ENCODE peak calls at places on chromosomes 13 and 19, in seven cellular contexts. C, J, H, B, P, U and W are unnamed samples.

GRCh38 chr19:8585894-8586750 is 8.9 kb upstream of the MYO1F start:
- DNase-seq in H (peak), C (peak), B (peak), P (peak), J (no peak), U (peak), W (peak)

GRCh38 chr19:12769689-12770088 is 5.7 kb downstream of the HOOK2 start:
- DNase-seq in H (peak), U (no peak), C (no peak), J (no peak), B (no peak), P (peak), W (peak)

GRCh38 chr13:40611004-40611403 is 55.4 kb downstream of the FOXO1 start:
- DNase-seq in P (no peak), B (no peak), J (no peak), C (no peak), U (no peak), H (no peak), W (no peak)

GRCh38 chr13:76106763-76107162 is 470.6 kb downstream of the LMO7 start:
- DNase-seq in C (no peak), U (no peak), H (no peak), B (no peak), P (no peak), J (no peak), W (no peak)

GRCh38 chr19:741506-742131 is 9.3 kb upstream of the MISP start:
- DNase-seq in P (no peak), C (no peak), U (peak), J (no peak), B (no peak), H (peak), W (peak)

GRCh38 chr13:41052441-41052840 is 8.9 kb upstream of the WBP4 start:
- DNase-seq in H (peak), J (no peak), U (no peak), B (no peak), C (no peak), P (no peak), W (no peak)

GRCh38 chr13:108496364-108497215 is 132.8 kb upstream of the MYO16 start:
- DNase-seq in H (peak), U (no peak), C (peak), P (peak), B (peak), J (no peak), W (peak)

GRCh38 chr19:42233106-42233505 is 9.3 kb downstream of the GSK3A start:
- DNase-seq in P (no peak), C (no peak), B (no peak), H (no peak), J (no peak), U (no peak), W (no peak)

GRCh38 chr13:32309812-32310706 is 5.1 kb downstream of the ZAR1L start:
- DNase-seq in P (peak), B (peak), H (peak), U (peak), J (peak), C (peak), W (peak)

GRCh38 chr13:74026753-74027152 is 107.5 kb downstream of the KLF12 start:
- DNase-seq in B (peak), J (peak), C (no peak), U (no peak), P (peak), H (peak), W (peak)

GRCh38 chr13:35781661-35782060 is 305.2 kb upstream of the MAB21L1 start:
- DNase-seq in C (no peak), H (no peak), P (no peak), U (no peak), B (no peak), J (no peak), W (no peak)

GRCh38 chr13:32824671-32825070 is 191.6 kb upstream of the KL start:
- DNase-seq in B (peak), J (peak), H (peak), U (peak), C (peak), P (no peak), W (peak)

GRCh38 chr13:75299913-75300862 is 181.8 kb downstream of the TBC1D4 start:
- DNase-seq in H (no peak), J (peak), U (no peak), C (no peak), B (no peak), P (no peak), W (no peak)

GRCh38 chr13:29743229-29743786 is 107.1 kb downstream of the UBL3 start:
- DNase-seq in U (no peak), C (no peak), P (no peak), J (peak), B (peak), H (peak), W (no peak)

GRCh38 chr19:53875602-53876340 is 6.2 kb upstream of the PRKCG start:
- DNase-seq in J (no peak), P (no peak), B (peak), U (no peak), H (no peak), C (no peak), W (no peak)

GRCh38 chr19:36009220-36009619 is 607 bp upstream of the SYNE4 start:
- DNase-seq in U (peak), C (peak), H (peak), J (peak), B (peak), P (peak), W (peak)

GRCh38 chr19:56403261-56403660 is 871 bp upstream of the ZNF583 start:
- DNase-seq in B (no peak), C (no peak), P (no peak), U (no peak), J (peak), H (no peak), W (no peak)

GRCh38 chr19:50465000-50465399 is 11.3 kb upstream of the EMC10 start:
- DNase-seq in P (no peak), B (no peak), J (no peak), H (no peak), U (no peak), C (no peak), W (no peak)

GRCh38 chr13:29571876-29572570 is 23.5 kb downstream of the SLC7A1 start:
- DNase-seq in C (no peak), H (no peak), P (no peak), B (no peak), U (no peak), J (no peak), W (no peak)

GRCh38 chr13:21688056-21688455 is 17.2 kb downstream of the FGF9 start:
- DNase-seq in J (no peak), B (no peak), P (no peak), U (no peak), H (no peak), C (no peak), W (no peak)

GRCh38 chr13:52345048-52345447 is 60.9 kb downstream of the THSD1 start:
- DNase-seq in B (no peak), H (no peak), P (no peak), C (no peak), U (no peak), J (peak), W (no peak)

GRCh38 chr13:98216711-98217110 is 39.6 kb upstream of the RNF113B start:
- DNase-seq in C (no peak), H (no peak), B (peak), U (no peak), P (no peak), J (peak), W (no peak)

GRCh38 chr13:99339736-99340392 is 32.7 kb upstream of the GPR183 start:
- DNase-seq in J (peak), H (no peak), U (no peak), P (peak), B (peak), C (no peak), W (no peak)

GRCh38 chr13:82747948-82748347 is 1134.3 kb downstream of the SLITRK1 start:
- DNase-seq in B (no peak), U (no peak), P (no peak), C (no peak), J (peak), H (peak), W (no peak)

GRCh38 chr13:76754414-76754813 is 131.8 kb downstream of the KCTD12 start:
- DNase-seq in B (peak), U (no peak), J (peak), P (no peak), C (no peak), H (no peak), W (no peak)

GRCh38 chr19:13118424-13119193 is 545 bp downstream of the NACC1 start:
- DNase-seq in P (peak), C (peak), H (peak), J (peak), U (no peak), B (peak), W (peak)

GRCh38 chr19:15631817-15632216 is 8.9 kb upstream of the CYP4F3 start:
- DNase-seq in C (no peak), U (no peak), B (no peak), P (no peak), H (peak), J (no peak), W (peak)

GRCh38 chr19:41882568-41883462 is at the start of gene ARHGEF1:
- DNase-seq in C (no peak), B (peak), P (peak), H (no peak), U (no peak), J (no peak), W (no peak)

GRCh38 chr13:32246468-32246867 is 68.7 kb downstream of the ZAR1L start:
- DNase-seq in J (peak), U (peak), P (peak), B (peak), C (peak), H (peak), W (peak)

GRCh38 chr19:31419871-31420430 is 70.7 kb upstream of the TSHZ3 start:
- DNase-seq in B (no peak), U (no peak), J (no peak), C (no peak), P (peak), H (no peak), W (peak)

GRCh38 chr13:79392882-79393563 is 13.0 kb downstream of the RBM26 start:
- DNase-seq in C (no peak), H (no peak), B (peak), P (no peak), U (no peak), J (peak), W (no peak)

GRCh38 chr19:29645911-29646310 is 19.4 kb upstream of the PLEKHF1 start:
- DNase-seq in U (no peak), C (no peak), P (no peak), B (no peak), J (peak), H (no peak), W (no peak)

DNA sequence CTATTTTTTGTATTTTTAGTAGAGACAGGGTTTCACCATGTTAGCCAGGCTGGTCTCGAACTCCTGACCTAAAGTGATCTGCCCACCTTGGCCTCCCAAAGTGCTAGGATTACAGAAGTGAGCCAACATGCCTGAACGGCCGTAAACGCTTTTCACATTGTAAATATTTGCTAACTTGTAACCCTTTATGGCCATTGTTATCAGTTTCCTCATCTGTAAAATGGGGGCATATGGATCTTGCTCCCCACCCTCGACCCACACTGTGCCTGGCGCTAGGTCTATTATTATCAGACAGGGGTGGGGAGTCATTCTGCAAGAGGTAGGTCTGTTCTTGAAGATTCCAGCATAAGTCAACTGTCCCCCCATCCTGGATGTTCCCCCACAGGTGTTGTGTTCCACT is 11.9 kb downstream of the NCAN start:
- DNase-seq in H (no peak), B (no peak), J (no peak), P (no peak), C (no peak), U (no peak), W (no peak)
- H2AK5ac ChIP-seq in H (no peak), B (no peak), J (no peak), P (peak), C (no peak), U (no peak), W (no peak)

GRCh38 chr13:39210961-39211534 is 172.8 kb downstream of the NHLRC3 start:
- DNase-seq in C (no peak), H (peak), J (no peak), U (peak), P (no peak), B (no peak), W (no peak)

GRCh38 chr13:39215971-39216370 is 177.7 kb downstream of the NHLRC3 start:
- DNase-seq in B (no peak), J (no peak), C (no peak), H (no peak), P (no peak), U (peak), W (no peak)

DNA sequence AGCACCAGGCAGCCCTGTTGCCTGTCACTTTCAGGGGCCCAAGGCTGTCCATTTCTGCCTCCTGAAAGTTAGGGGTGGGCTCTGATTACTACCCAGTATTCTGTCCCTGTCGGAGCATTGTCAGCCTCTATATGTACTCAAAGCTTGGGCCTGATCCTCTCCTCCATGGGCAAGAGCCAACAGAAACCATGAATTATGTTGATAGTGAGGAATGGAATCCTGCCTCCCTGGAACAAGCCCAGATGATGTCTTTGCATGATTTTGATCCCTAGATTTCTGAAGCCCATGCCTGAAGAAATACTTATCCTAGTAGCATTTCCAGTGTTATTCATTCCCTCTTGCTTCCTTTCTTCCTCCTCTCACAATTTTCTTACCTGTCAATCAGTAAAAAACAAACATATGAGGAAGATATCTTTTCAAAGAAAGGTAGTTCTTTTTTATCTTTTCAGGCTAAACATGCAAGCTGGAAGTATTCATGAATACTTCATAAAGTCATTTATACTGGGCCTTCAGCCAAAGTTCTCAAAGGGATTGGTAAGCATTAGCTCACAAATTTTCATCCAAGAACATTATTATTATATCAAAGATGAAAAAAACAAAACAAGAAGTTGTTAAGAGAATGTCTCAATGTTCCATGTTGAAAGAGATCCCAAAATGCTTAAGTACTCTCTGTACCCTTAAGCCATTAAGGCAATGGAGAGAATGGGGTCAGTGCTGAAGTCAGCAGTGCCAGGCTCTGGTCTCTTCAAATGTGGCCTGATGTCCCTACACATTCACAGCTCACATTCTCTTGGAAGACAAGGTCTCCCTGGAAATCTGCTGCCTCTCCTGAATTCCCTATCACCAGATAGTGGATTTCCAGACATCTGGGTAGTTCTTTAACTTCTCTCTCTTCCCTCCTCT is 171.7 kb downstream of the NHLRC3 start:
- DNase-seq in C (no peak), P (no peak), J (peak), U (no peak), B (no peak), H (no peak), W (no peak)
- H3K4ac ChIP-seq in C (no peak), P (no peak), J (no peak), U (no peak), B (no peak), H (no peak), W (no peak)

DNA sequence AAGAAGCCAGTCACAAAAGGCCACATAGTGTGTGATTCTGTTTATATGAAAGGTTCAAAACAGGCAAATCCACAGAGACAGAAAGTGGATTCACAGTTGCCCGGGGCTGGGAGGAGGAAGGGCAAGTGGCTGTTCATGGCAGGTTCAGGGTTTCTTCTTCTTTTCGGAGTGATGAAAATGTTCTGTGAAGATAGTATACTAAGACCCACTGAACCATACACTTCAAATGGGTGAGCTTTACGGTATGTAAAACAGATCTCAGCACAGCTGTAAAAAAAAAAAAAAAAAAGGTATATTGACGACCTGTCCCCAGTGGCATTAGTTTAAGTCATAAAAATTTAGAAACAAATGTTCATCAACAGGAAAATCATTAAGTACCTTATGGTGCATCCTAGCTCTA is 32.2 kb downstream of the RFX2 start:
- DNase-seq in H (no peak), P (no peak), B (no peak), U (no peak), J (no peak), C (no peak), W (no peak)
- H2AK5ac ChIP-seq in H (no peak), P (no peak), B (no peak), U (no peak), J (no peak), C (no peak), W (no peak)

GRCh38 chr19:45571457-45572220 is 13.0 kb downstream of the OPA3 start:
- DNase-seq in B (no peak), J (no peak), U (no peak), C (no peak), H (no peak), P (no peak), W (no peak)

GRCh38 chr19:45568732-45569131 is 15.9 kb downstream of the OPA3 start:
- DNase-seq in U (no peak), H (no peak), J (peak), B (peak), C (no peak), P (no peak), W (no peak)

GRCh38 chr19:45567609-45568008 is 17.0 kb downstream of the OPA3 start:
- DNase-seq in C (no peak), B (no peak), H (no peak), U (no peak), J (no peak), P (no peak), W (no peak)

GRCh38 chr19:45574526-45574925 is 10.1 kb downstream of the OPA3 start:
- DNase-seq in J (no peak), B (no peak), P (no peak), U (no peak), H (no peak), C (no peak), W (no peak)

GRCh38 chr19:45569619-45570421 is 14.8 kb downstream of the OPA3 start:
- DNase-seq in H (peak), U (peak), P (peak), B (no peak), C (peak), J (no peak), W (peak)
- H3K4ac ChIP-seq in H (no peak), U (no peak), P (no peak), B (no peak), C (no peak), J (peak), W (no peak)

DNA sequence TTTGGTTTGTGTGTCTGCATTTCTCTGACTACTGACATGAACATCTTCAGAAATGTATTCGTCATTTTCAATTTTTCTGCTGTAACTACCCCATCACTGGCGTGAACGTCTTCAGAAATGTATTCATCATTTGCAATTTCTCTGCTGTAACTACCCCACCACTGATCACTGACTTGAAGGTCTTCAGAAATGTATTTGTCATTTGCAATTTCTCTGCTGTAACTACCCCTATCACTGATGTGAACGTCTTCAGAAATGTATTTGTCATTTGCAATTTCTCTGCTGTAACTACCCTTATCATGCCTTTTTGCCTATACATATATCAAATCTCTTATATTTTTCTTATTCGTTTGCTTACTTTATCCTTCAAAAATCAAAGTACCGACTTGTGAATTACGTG is 274.0 kb downstream of the EFNB2 start:
- DNase-seq in H (no peak), U (peak), P (no peak), B (no peak), C (no peak), J (no peak), W (no peak)
- H2AK5ac ChIP-seq in H (no peak), U (no peak), P (no peak), B (no peak), C (no peak), J (no peak), W (no peak)

GRCh38 chr13:50200988-50201387 is 185.7 kb downstream of the KCNRG start:
- DNase-seq in U (no peak), P (no peak), H (no peak), C (no peak), J (no peak), B (no peak), W (no peak)

GRCh38 chr13:50200562-50200961 is 185.3 kb downstream of the KCNRG start:
- DNase-seq in B (no peak), J (no peak), U (no peak), H (no peak), C (no peak), P (no peak), W (no peak)

GRCh38 chr13:50196118-50196517 is 180.9 kb downstream of the KCNRG start:
- DNase-seq in P (no peak), C (no peak), J (no peak), H (no peak), B (no peak), U (no peak), W (no peak)

GRCh38 chr13:50197705-50198104 is 182.5 kb downstream of the KCNRG start:
- DNase-seq in P (no peak), U (no peak), H (no peak), B (no peak), C (no peak), J (peak), W (no peak)

GRCh38 chr13:50198508-50198907 is 183.3 kb downstream of the KCNRG start:
- DNase-seq in U (no peak), J (peak), C (no peak), B (no peak), P (no peak), H (no peak), W (no peak)
- H3K4ac ChIP-seq in U (no peak), J (no peak), C (no peak), B (no peak), P (no peak), H (no peak), W (no peak)

GRCh38 chr19:3389446-3389778 is 23.0 kb downstream of the NFIC start:
- DNase-seq in P (no peak), U (no peak), J (no peak), B (no peak), C (no peak), H (no peak), W (no peak)
- H2AK5ac ChIP-seq in P (no peak), U (no peak), J (peak), B (no peak), C (no peak), H (no peak), W (no peak)

GRCh38 chr19:18144361-18144760 is 8.6 kb upstream of the PIK3R2 start:
- DNase-seq in H (no peak), B (no peak), U (no peak), J (no peak), P (no peak), C (no peak), W (no peak)
- H3K4ac ChIP-seq in H (no peak), B (no peak), U (no peak), J (no peak), P (no peak), C (no peak), W (no peak)

GRCh38 chr13:113032291-113032690 is 63.3 kb downstream of the MCF2L start:
- DNase-seq in P (no peak), H (no peak), U (no peak), B (no peak), J (no peak), C (no peak), W (no peak)
- H2AK5ac ChIP-seq in P (no peak), H (no peak), U (no peak), B (no peak), J (no peak), C (no peak), W (no peak)

GRCh38 chr19:48203227-48203793 is 32.8 kb downstream of the ZSWIM9 start:
- DNase-seq in C (no peak), B (no peak), H (no peak), J (no peak), P (no peak), U (no peak), W (no peak)
- H3K4ac ChIP-seq in C (no peak), B (peak), H (no peak), J (peak), P (no peak), U (no peak), W (no peak)